ENCODE peak calls at places on chromosomes 1 and 21, in eight cellular contexts. E, R, V, Q, Y, X, F and A are unnamed samples.

GRCh38 chr1:6625579-6626149 is 996 bp downstream of the THAP3 start:
- DNase-seq in V (peak; percentile 38), X (no peak), R (peak; percentile 26), E (peak; percentile 51), Y (no peak), F (peak; percentile 41), Q (peak; percentile 34), A (no peak)

GRCh38 chr1:121587777-121588176 is 403.0 kb downstream of the SRGAP2C start:
- DNase-seq in Y (no peak), Q (no peak), F (no peak), V (no peak), E (peak; percentile 74), X (no peak), R (peak; percentile 88), A (no peak)

GRCh38 chr1:5448486-5448885 is 543.7 kb downstream of the NPHP4 start:
- DNase-seq in F (no peak), Q (no peak), V (no peak), R (no peak), X (peak; percentile 23), E (no peak), Y (no peak), A (no peak)

GRCh38 chr21:46559291-46559983 is 45.4 kb downstream of the S100B start:
- DNase-seq in Q (no peak), F (no peak), V (peak; percentile 25), Y (no peak), X (no peak), E (peak; percentile 58), R (no peak), A (no peak)

GRCh38 chr1:7641587-7642417 is 129.3 kb upstream of the VAMP3 start:
- DNase-seq in F (no peak), Y (no peak), E (no peak), R (no peak), V (no peak), X (no peak), Q (no peak), A (no peak)

GRCh38 chr1:175887981-175888428 is 144.6 kb upstream of the TNR start:
- DNase-seq in Q (peak; percentile 46), Y (peak; percentile 3), V (peak; percentile 30), E (peak; percentile 44), F (peak; percentile 70), R (peak; percentile 34), X (no peak), A (no peak)

GRCh38 chr1:147815503-147815902 is 55.1 kb upstream of the GJA5 start:
- DNase-seq in F (no peak), R (no peak), Q (no peak), X (no peak), V (no peak), E (no peak), Y (no peak), A (no peak)

GRCh38 chr1:170590921-170591705 is 59.1 kb downstream of the GORAB start:
- DNase-seq in X (no peak), Y (no peak), R (no peak), F (no peak), E (no peak), V (no peak), Q (no peak), A (no peak)

GRCh38 chr1:162543228-162543627 is 18.3 kb upstream of the UAP1 start:
- DNase-seq in F (no peak), E (no peak), Y (no peak), R (no peak), V (no peak), X (no peak), Q (no peak), A (no peak)

GRCh38 chr1:84892657-84893618 is at the start of gene LPAR3:
- DNase-seq in F (peak; percentile 89), Y (no peak), E (no peak), Q (no peak), V (no peak), X (no peak), R (peak; percentile 36), A (no peak)

GRCh38 chr1:9371951-9372350 is 79.3 kb downstream of the SPSB1 start:
- DNase-seq in X (no peak), R (no peak), E (no peak), Q (no peak), F (no peak), V (no peak), Y (no peak), A (no peak)

GRCh38 chr21:44972821-44973220 is 33.0 kb downstream of the SLX9 start:
- DNase-seq in X (no peak), Y (no peak), Q (no peak), F (no peak), R (peak; percentile 5), E (no peak), V (no peak), A (no peak)

GRCh38 chr1:12230549-12231275 is 882 bp downstream of the VPS13D start:
- DNase-seq in V (peak; percentile 64), R (no peak), X (peak; percentile 89), Y (no peak), F (peak; percentile 85), Q (no peak), E (peak; percentile 44), A (no peak)

GRCh38 chr1:62513013-62513412 is 76.2 kb downstream of the USP1 start:
- DNase-seq in Q (no peak), Y (no peak), R (no peak), F (no peak), V (no peak), X (no peak), E (no peak), A (no peak)

DNA sequence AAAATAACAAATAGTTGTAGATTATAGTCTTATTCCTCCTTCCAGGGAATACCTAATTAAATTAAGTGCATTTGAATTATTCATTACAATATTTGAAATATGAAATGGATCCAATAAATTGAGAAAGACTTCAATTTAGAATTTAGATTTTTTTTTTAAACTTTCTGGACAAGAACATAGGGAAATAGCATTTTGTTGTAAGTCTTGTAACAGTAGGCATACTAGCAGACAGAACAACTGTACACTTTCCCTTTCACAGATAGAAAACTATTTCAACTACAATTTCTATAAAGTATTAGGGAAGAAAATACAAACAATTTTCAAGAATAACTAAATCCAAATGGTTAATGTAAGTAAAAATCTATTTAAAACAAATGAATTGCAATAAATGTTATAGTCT is 577.5 kb downstream of the USP25 start:
- DNase-seq in V (no peak), F (no peak), X (no peak), R (no peak), Y (no peak), E (no peak), Q (peak; percentile 59), A (no peak)
- H3K4me3 ChIP-seq in V (no peak overlapping the region), F (no peak overlapping the region), X (no peak overlapping the region), R (no peak overlapping the region), Y (peak overlapping the region; percentile 46), E (peak overlapping the region; percentile 54), Q (no peak overlapping the region), A (no peak overlapping the region)

GRCh38 chr1:56578664-56578962 is 750 bp downstream of the PLPP3 start:
- DNase-seq in E (no peak), X (no peak), V (no peak), Q (no peak), Y (no peak), R (no peak), F (no peak), A (no peak)

GRCh38 chr1:56578963-56579875 is at the start of gene PLPP3:
- DNase-seq in R (peak; percentile 74), F (peak; percentile 90), Y (peak; percentile 91), X (peak; percentile 91), V (peak; percentile 87), E (peak; percentile 94), Q (peak; percentile 96), A (no peak)

GRCh38 chr1:56575865-56576264 is 3.5 kb downstream of the PLPP3 start:
- DNase-seq in Y (no peak), F (no peak), R (no peak), X (no peak), Q (no peak), E (peak; percentile 38), V (no peak), A (no peak)

GRCh38 chr1:56577859-56578663 is 1.3 kb downstream of the PLPP3 start:
- DNase-seq in V (peak; percentile 84), X (peak; percentile 85), F (peak; percentile 81), Y (no peak), R (peak; percentile 58), E (peak; percentile 72), Q (peak; percentile 70), A (no peak)

GRCh38 chr1:56576880-56577858 is 2.2 kb downstream of the PLPP3 start:
- DNase-seq in F (peak; percentile 23), E (peak; percentile 74), X (no peak), Y (no peak), V (no peak), R (peak; percentile 18), Q (peak; percentile 64), A (no peak)
- TF ChIP-seq CTCF in F (peak; percentile 37), E (peak; percentile 38), X (peak; percentile 44), Y (peak; percentile 40), V (no peak), R (peak; percentile 27), Q (peak; percentile 47), A (peak; percentile 19)

DNA sequence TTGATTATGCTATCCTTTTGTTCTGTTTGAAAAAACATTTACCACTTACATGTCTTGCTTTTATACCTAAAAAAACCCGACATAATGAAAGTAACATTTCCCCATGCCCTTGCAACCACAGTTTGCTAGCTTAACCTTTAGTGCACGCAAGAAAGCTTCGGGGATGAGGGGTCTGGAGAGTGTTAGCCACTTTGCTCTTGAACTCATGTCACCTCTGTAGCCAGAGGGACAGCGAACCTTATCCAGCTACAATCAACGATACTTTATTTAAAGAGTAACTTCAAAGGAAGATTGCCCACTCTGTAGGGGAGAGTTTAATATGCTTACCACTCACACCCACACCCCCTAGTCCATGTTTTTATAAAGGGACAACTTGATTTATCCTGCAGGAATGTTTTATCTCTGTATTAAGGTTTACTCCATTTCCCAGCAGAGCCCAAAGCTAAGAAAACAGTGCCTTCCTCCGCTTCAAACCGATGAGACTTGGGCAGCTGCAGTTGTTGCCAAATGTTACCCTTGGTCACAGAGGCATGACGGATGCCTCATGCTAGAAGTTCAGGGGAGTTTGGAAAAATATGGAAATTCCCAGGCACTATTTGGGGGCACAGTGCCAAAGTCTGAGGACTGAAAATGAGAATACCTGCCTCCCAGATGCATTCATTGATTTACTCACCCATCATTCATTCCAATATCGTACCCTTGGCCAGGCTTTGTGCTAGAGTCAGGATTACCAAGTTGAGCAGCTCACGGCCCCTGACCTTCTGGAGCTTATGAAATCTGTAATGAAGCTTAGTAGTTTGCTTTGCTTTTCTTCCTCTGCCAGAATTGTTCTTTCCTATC is 61.4 kb upstream of the VCAM1 start:
- DNase-seq in Q (no peak), X (no peak), Y (no peak), R (no peak), F (no peak), E (peak; percentile 65), V (no peak), A (no peak)
- H3K4me3 ChIP-seq in Q (no peak overlapping the region), X (no peak overlapping the region), Y (no peak overlapping the region), R (no peak overlapping the region), F (no peak overlapping the region), E (no peak overlapping the region), V (no peak overlapping the region), A (no peak overlapping the region)

DNA sequence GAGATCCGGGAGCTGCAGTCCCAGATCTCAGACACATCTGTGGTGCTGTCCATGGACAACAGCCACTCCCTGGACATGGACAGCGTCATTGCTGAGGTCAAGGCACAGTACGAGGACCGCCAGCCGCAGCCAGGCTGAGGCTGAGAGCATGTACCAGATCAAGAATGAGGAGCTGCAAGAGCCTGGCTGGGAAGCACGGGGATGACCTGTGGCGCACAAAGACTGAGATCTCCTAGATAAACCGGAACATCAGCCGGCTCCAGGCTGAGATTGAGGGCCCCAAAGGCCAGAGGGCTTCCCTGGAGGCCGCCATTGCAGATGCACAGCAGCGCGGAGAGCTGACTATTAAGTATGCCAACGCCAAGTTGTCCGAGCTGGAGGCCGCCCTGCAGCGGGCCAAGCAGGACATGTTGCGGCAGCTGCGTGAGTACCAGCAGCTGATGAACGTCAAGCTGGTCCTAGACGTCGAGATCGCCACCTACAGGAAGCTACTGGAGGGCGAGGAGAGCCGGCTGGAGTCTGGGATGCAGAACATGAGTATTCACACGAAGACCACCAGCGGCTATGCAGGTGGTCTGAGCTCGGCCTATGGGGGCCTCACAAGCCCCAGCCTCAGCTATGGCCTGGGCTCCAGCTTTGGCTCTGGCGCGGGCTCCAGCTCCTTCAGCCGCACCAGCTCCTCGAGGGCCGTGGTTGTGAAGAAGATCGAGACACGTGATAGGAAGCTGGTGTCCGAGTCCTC is 25.5 kb downstream of the ETV3L start:
- DNase-seq in Y (no peak), Q (peak; percentile 44), R (peak; percentile 69), V (peak; percentile 77), F (peak; percentile 82), E (peak; percentile 66), X (peak; percentile 83), A (no peak)
- TF ChIP-seq CTCF in Y (peak; percentile 57), Q (peak; percentile 73), R (peak; percentile 79), V (peak; percentile 63), F (peak; percentile 45), E (peak; percentile 77), X (peak; percentile 78), A (peak; percentile 62)